ENCODE peak calls at places on chromosomes 2 and 18, in four cellular contexts. One of them, this sample, is unnamed.
A peak's percentile ranks its signal among the peaks of the same experiment; 100 is the strongest.

GRCh38 chr2:186309901-186310300 is 176.2 kb upstream of the ZC3H15 start:
- DNase-seq in endothelial cell of umbilical vein: no peak
- DNase-seq in stimulated activated CD8-positive, alpha-beta memory T cell treated with anti-CD3 and anti-CD28 coated beads, Interleukin-4, amount 100 ng/mL, for 1 hour: no peak
- DNase-seq in C1 segment of cervical spinal cord: no peak
- DNase-seq in this sample: peak; percentile 7

GRCh38 chr2:102226612-102227351 is 40.0 kb downstream of the IL1RL2 start:
- DNase-seq in endothelial cell of umbilical vein: peak; percentile 76
- DNase-seq in stimulated activated CD8-positive, alpha-beta memory T cell treated with anti-CD3 and anti-CD28 coated beads, Interleukin-4, amount 100 ng/mL, for 1 hour: no peak
- DNase-seq in C1 segment of cervical spinal cord: no peak
- DNase-seq in this sample: peak; percentile 65

GRCh38 chr2:120262150-120262549 is 9.5 kb downstream of the RALB start:
- DNase-seq in endothelial cell of umbilical vein: no peak
- DNase-seq in stimulated activated CD8-positive, alpha-beta memory T cell treated with anti-CD3 and anti-CD28 coated beads, Interleukin-4, amount 100 ng/mL, for 1 hour: no peak
- DNase-seq in C1 segment of cervical spinal cord: no peak
- DNase-seq in this sample: no peak

GRCh38 chr2:142892715-142893114 is 15.3 kb downstream of the KYNU start:
- DNase-seq in endothelial cell of umbilical vein: no peak
- DNase-seq in stimulated activated CD8-positive, alpha-beta memory T cell treated with anti-CD3 and anti-CD28 coated beads, Interleukin-4, amount 100 ng/mL, for 1 hour: no peak
- DNase-seq in C1 segment of cervical spinal cord: no peak
- DNase-seq in this sample: no peak

GRCh38 chr2:178426388-178426787 is 24.6 kb downstream of the PRKRA start:
- DNase-seq in endothelial cell of umbilical vein: no peak
- DNase-seq in stimulated activated CD8-positive, alpha-beta memory T cell treated with anti-CD3 and anti-CD28 coated beads, Interleukin-4, amount 100 ng/mL, for 1 hour: no peak
- DNase-seq in C1 segment of cervical spinal cord: no peak
- DNase-seq in this sample: no peak

GRCh38 chr2:30201990-30202389 is 29.3 kb upstream of the LBH start:
- DNase-seq in endothelial cell of umbilical vein: no peak
- DNase-seq in stimulated activated CD8-positive, alpha-beta memory T cell treated with anti-CD3 and anti-CD28 coated beads, Interleukin-4, amount 100 ng/mL, for 1 hour: no peak
- DNase-seq in C1 segment of cervical spinal cord: no peak
- DNase-seq in this sample: peak; percentile 60

GRCh38 chr2:26772064-26773001 is 8.2 kb downstream of the SLC35F6 start:
- DNase-seq in endothelial cell of umbilical vein: peak; percentile 51
- DNase-seq in stimulated activated CD8-positive, alpha-beta memory T cell treated with anti-CD3 and anti-CD28 coated beads, Interleukin-4, amount 100 ng/mL, for 1 hour: no peak
- DNase-seq in C1 segment of cervical spinal cord: peak; percentile 69
- DNase-seq in this sample: peak; percentile 93

GRCh38 chr2:10009811-10010781 is 33.3 kb upstream of the KLF11 start:
- DNase-seq in endothelial cell of umbilical vein: no peak
- DNase-seq in stimulated activated CD8-positive, alpha-beta memory T cell treated with anti-CD3 and anti-CD28 coated beads, Interleukin-4, amount 100 ng/mL, for 1 hour: no peak
- DNase-seq in C1 segment of cervical spinal cord: no peak
- DNase-seq in this sample: peak; percentile 39

GRCh38 chr2:101418704-101419663 is 31.7 kb upstream of the CREG2 start:
- DNase-seq in endothelial cell of umbilical vein: peak; percentile 69
- DNase-seq in stimulated activated CD8-positive, alpha-beta memory T cell treated with anti-CD3 and anti-CD28 coated beads, Interleukin-4, amount 100 ng/mL, for 1 hour: peak; percentile 19
- DNase-seq in C1 segment of cervical spinal cord: no peak
- DNase-seq in this sample: peak; percentile 68

GRCh38 chr2:238912228-238912915 is 64.5 kb downstream of the TWIST2 start:
- DNase-seq in endothelial cell of umbilical vein: no peak
- DNase-seq in stimulated activated CD8-positive, alpha-beta memory T cell treated with anti-CD3 and anti-CD28 coated beads, Interleukin-4, amount 100 ng/mL, for 1 hour: no peak
- DNase-seq in C1 segment of cervical spinal cord: no peak
- DNase-seq in this sample: no peak

GRCh38 chr2:147232225-147232669 is 612.6 kb upstream of the ACVR2A start:
- DNase-seq in endothelial cell of umbilical vein: no peak
- DNase-seq in stimulated activated CD8-positive, alpha-beta memory T cell treated with anti-CD3 and anti-CD28 coated beads, Interleukin-4, amount 100 ng/mL, for 1 hour: no peak
- DNase-seq in C1 segment of cervical spinal cord: no peak
- DNase-seq in this sample: no peak

GRCh38 chr18:23926590-23926989 is 88.0 kb upstream of the TTC39C start:
- DNase-seq in endothelial cell of umbilical vein: no peak
- DNase-seq in stimulated activated CD8-positive, alpha-beta memory T cell treated with anti-CD3 and anti-CD28 coated beads, Interleukin-4, amount 100 ng/mL, for 1 hour: no peak
- DNase-seq in C1 segment of cervical spinal cord: no peak
- DNase-seq in this sample: no peak

GRCh38 chr2:222859786-222860726 is 780 bp upstream of the ACSL3 start:
- DNase-seq in endothelial cell of umbilical vein: peak; percentile 80
- DNase-seq in stimulated activated CD8-positive, alpha-beta memory T cell treated with anti-CD3 and anti-CD28 coated beads, Interleukin-4, amount 100 ng/mL, for 1 hour: no peak
- DNase-seq in C1 segment of cervical spinal cord: no peak
- DNase-seq in this sample: peak; percentile 38

GRCh38 chr2:208545398-208546042 is 138.9 kb downstream of the PTH2R start:
- DNase-seq in endothelial cell of umbilical vein: no peak
- DNase-seq in stimulated activated CD8-positive, alpha-beta memory T cell treated with anti-CD3 and anti-CD28 coated beads, Interleukin-4, amount 100 ng/mL, for 1 hour: no peak
- DNase-seq in C1 segment of cervical spinal cord: no peak
- DNase-seq in this sample: no peak

This sample was measured in Ammon's horn.